ENCODE peak calls at places on chromosomes 4 and X, in six cellular contexts. One of them, this sample, is unnamed.

GRCh38 chrX:101906136-101906796 is 25.6 kb downstream of the ZMAT1 start:
- DNase-seq in ovary: no peak
- DNase-seq in A549: no peak
- DNase-seq in esophagus muscularis mucosa: no peak
- DNase-seq in sigmoid colon: no peak
- DNase-seq in tibial nerve: no peak
- DNase-seq in this sample: no peak

GRCh38 chrX:49172280-49172780 is 632 bp downstream of the PLP2 start:
- DNase-seq in tibial nerve: peak; percentile 55
- DNase-seq in A549: peak; percentile 72
- DNase-seq in sigmoid colon: peak; percentile 90
- DNase-seq in ovary: peak; percentile 69
- DNase-seq in esophagus muscularis mucosa: no peak
- DNase-seq in this sample: peak; percentile 85

GRCh38 chr4:158302076-158302866 is 92.0 kb downstream of the TMEM144 start:
- DNase-seq in sigmoid colon: no peak
- DNase-seq in ovary: no peak
- DNase-seq in A549: no peak
- DNase-seq in tibial nerve: no peak
- DNase-seq in esophagus muscularis mucosa: no peak
- DNase-seq in this sample: no peak

GRCh38 chr4:7815562-7815961 is 124.1 kb downstream of the AFAP1 start:
- DNase-seq in tibial nerve: no peak
- DNase-seq in ovary: no peak
- DNase-seq in A549: peak; percentile 30
- DNase-seq in sigmoid colon: peak; percentile 69
- DNase-seq in esophagus muscularis mucosa: no peak
- DNase-seq in this sample: no peak

GRCh38 chrX:101932249-101932570 is 383 bp upstream of the ZMAT1 start:
- DNase-seq in sigmoid colon: no peak
- DNase-seq in tibial nerve: no peak
- DNase-seq in esophagus muscularis mucosa: no peak
- DNase-seq in ovary: no peak
- DNase-seq in A549: no peak
- DNase-seq in this sample: no peak

GRCh38 chr4:176668324-176668723 is 124.4 kb downstream of the VEGFC start:
- DNase-seq in A549: no peak
- DNase-seq in sigmoid colon: no peak
- DNase-seq in esophagus muscularis mucosa: no peak
- DNase-seq in ovary: no peak
- DNase-seq in tibial nerve: no peak
- DNase-seq in this sample: no peak

GRCh38 chrX:13432776-13433605 is 113.1 kb upstream of the ATXN3L start:
- DNase-seq in ovary: no peak
- DNase-seq in esophagus muscularis mucosa: no peak
- DNase-seq in tibial nerve: no peak
- DNase-seq in sigmoid colon: no peak
- DNase-seq in A549: no peak
- DNase-seq in this sample: no peak

GRCh38 chrX:39477438-39478120 is 620.2 kb downstream of the BCOR start:
- DNase-seq in sigmoid colon: no peak
- DNase-seq in A549: no peak
- DNase-seq in tibial nerve: no peak
- DNase-seq in ovary: no peak
- DNase-seq in esophagus muscularis mucosa: no peak
- DNase-seq in this sample: peak; percentile 35

GRCh38 chr4:129926936-129927335 is 831.0 kb downstream of the C4orf33 start:
- DNase-seq in tibial nerve: no peak
- DNase-seq in esophagus muscularis mucosa: no peak
- DNase-seq in A549: no peak
- DNase-seq in ovary: no peak
- DNase-seq in sigmoid colon: no peak
- DNase-seq in this sample: no peak

GRCh38 chr4:126888968-126889367 is 743.8 kb upstream of the INTU start:
- DNase-seq in ovary: no peak
- DNase-seq in esophagus muscularis mucosa: no peak
- DNase-seq in A549: no peak
- DNase-seq in sigmoid colon: no peak
- DNase-seq in tibial nerve: no peak
- DNase-seq in this sample: no peak

GRCh38 chr4:74287164-74287563 is 21.1 kb upstream of the EPGN start:
- DNase-seq in A549: no peak
- DNase-seq in ovary: no peak
- DNase-seq in esophagus muscularis mucosa: no peak
- DNase-seq in sigmoid colon: no peak
- DNase-seq in tibial nerve: no peak
- DNase-seq in this sample: no peak

GRCh38 chrX:43870758-43871419 is 11.4 kb downstream of the MAOB start:
- DNase-seq in tibial nerve: no peak
- DNase-seq in esophagus muscularis mucosa: no peak
- DNase-seq in ovary: no peak
- DNase-seq in sigmoid colon: no peak
- DNase-seq in A549: no peak
- DNase-seq in this sample: no peak

GRCh38 chr4:68780232-68780631 is 35.6 kb upstream of the UGT2B10 start:
- DNase-seq in ovary: no peak
- DNase-seq in tibial nerve: no peak
- DNase-seq in esophagus muscularis mucosa: no peak
- DNase-seq in A549: no peak
- DNase-seq in sigmoid colon: no peak
- DNase-seq in this sample: no peak

GRCh38 chrX:137654481-137654880 is 88.6 kb downstream of the ZIC3 start:
- DNase-seq in A549: no peak
- DNase-seq in tibial nerve: no peak
- DNase-seq in ovary: no peak
- DNase-seq in esophagus muscularis mucosa: no peak
- DNase-seq in sigmoid colon: no peak
- DNase-seq in this sample: no peak

GRCh38 chr4:10033191-10033881 is 12.0 kb upstream of the SLC2A9 start:
- DNase-seq in sigmoid colon: peak; percentile 82
- DNase-seq in tibial nerve: no peak
- DNase-seq in ovary: no peak
- DNase-seq in esophagus muscularis mucosa: no peak
- DNase-seq in A549: no peak
- DNase-seq in this sample: no peak

GRCh38 chrX:11421816-11422528 is 128.8 kb downstream of the AMELX start:
- DNase-seq in tibial nerve: no peak
- DNase-seq in A549: no peak
- DNase-seq in esophagus muscularis mucosa: no peak
- DNase-seq in ovary: no peak
- DNase-seq in sigmoid colon: no peak
- DNase-seq in this sample: no peak

GRCh38 chrX:11423949-11424348 is 130.7 kb downstream of the AMELX start:
- DNase-seq in ovary: no peak
- DNase-seq in A549: no peak
- DNase-seq in tibial nerve: no peak
- DNase-seq in sigmoid colon: no peak
- DNase-seq in esophagus muscularis mucosa: no peak
- DNase-seq in this sample: no peak

GRCh38 chrX:11424903-11425674 is 131.9 kb downstream of the AMELX start:
- DNase-seq in esophagus muscularis mucosa: no peak
- DNase-seq in ovary: no peak
- DNase-seq in sigmoid colon: no peak
- DNase-seq in tibial nerve: no peak
- DNase-seq in A549: no peak
- DNase-seq in this sample: no peak

GRCh38 chrX:11422529-11422857 is 129.3 kb downstream of the AMELX start:
- DNase-seq in ovary: no peak
- DNase-seq in sigmoid colon: no peak
- DNase-seq in esophagus muscularis mucosa: no peak
- DNase-seq in tibial nerve: no peak
- DNase-seq in A549: no peak
- DNase-seq in this sample: no peak

DNA sequence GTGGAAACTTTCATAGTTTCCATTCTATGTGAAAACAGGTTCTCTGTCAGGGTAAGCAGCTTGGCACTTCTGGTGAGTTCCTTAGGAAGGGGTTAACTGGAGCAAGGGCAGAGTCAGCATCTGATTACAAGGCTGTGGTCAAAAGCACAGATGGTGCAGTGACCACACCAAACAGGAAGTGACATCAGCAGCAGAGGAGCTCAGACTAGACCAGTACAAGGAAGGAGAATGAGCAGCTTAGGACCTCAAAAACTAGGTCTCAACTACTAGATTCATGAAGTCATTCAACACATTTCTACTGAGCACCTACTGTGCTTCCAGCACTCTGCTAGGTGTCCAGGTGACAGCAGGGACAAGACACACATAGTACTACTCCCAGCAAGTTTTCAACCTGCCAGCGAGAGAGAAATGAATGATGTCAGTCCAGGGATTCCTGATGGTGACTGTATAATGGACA is 130.2 kb downstream of the AMELX start:
- DNase-seq in tibial nerve: no peak
- DNase-seq in sigmoid colon: no peak
- DNase-seq in esophagus muscularis mucosa: no peak
- DNase-seq in ovary: no peak
- DNase-seq in A549: peak; percentile 1
- DNase-seq in this sample: peak; percentile 35
- TF ChIP-seq EP300 in tibial nerve: no peak
- TF ChIP-seq EP300 in sigmoid colon: no peak
- TF ChIP-seq EP300 in esophagus muscularis mucosa: no peak
- TF ChIP-seq EP300 in ovary: no peak
- TF ChIP-seq EP300 in A549: no peak
- TF ChIP-seq EP300 in this sample: no peak

GRCh38 chr4:143362392-143363046 is 25.8 kb downstream of the GAB1 start:
- DNase-seq in sigmoid colon: no peak
- DNase-seq in tibial nerve: no peak
- DNase-seq in esophagus muscularis mucosa: no peak
- DNase-seq in A549: no peak
- DNase-seq in ovary: no peak
- DNase-seq in this sample: no peak
- H3K9me3 ChIP-seq in sigmoid colon: no peaks in the 10 kb centered on the region
- H3K9me3 ChIP-seq in tibial nerve: no peaks in the 10 kb centered on the region
- H3K9me3 ChIP-seq in esophagus muscularis mucosa: no peaks in the 10 kb centered on the region
- H3K9me3 ChIP-seq in A549: no peaks in the 10 kb centered on the region
- H3K9me3 ChIP-seq in ovary: no peaks in the 10 kb centered on the region
- H3K9me3 ChIP-seq in this sample: no peaks in the 10 kb centered on the region

GRCh38 chrX:154409222-154409871 is at the start of gene DNASE1L1:
- DNase-seq in ovary: no peak
- DNase-seq in sigmoid colon: peak; percentile 86
- DNase-seq in tibial nerve: peak; percentile 52
- DNase-seq in esophagus muscularis mucosa: no peak
- DNase-seq in A549: peak; percentile 91
- DNase-seq in this sample: peak; percentile 90

GRCh38 chrX:154411322-154411980 is at the start of gene TAFAZZIN:
- DNase-seq in sigmoid colon: peak; percentile 89
- DNase-seq in tibial nerve: peak; percentile 43
- DNase-seq in A549: peak; percentile 80
- DNase-seq in esophagus muscularis mucosa: no peak
- DNase-seq in ovary: peak; percentile 67
- DNase-seq in this sample: peak; percentile 84

GRCh38 chrX:154412468-154412867 is 1.1 kb downstream of the TAFAZZIN start:
- DNase-seq in sigmoid colon: no peak
- DNase-seq in A549: no peak
- DNase-seq in tibial nerve: no peak
- DNase-seq in esophagus muscularis mucosa: no peak
- DNase-seq in ovary: no peak
- DNase-seq in this sample: peak; percentile 54

GRCh38 chrX:154411981-154412340 is 622 bp downstream of the TAFAZZIN start:
- DNase-seq in sigmoid colon: peak; percentile 90
- DNase-seq in A549: peak; percentile 67
- DNase-seq in ovary: peak; percentile 72
- DNase-seq in esophagus muscularis mucosa: no peak
- DNase-seq in tibial nerve: peak; percentile 42
- DNase-seq in this sample: peak; percentile 76

DNA sequence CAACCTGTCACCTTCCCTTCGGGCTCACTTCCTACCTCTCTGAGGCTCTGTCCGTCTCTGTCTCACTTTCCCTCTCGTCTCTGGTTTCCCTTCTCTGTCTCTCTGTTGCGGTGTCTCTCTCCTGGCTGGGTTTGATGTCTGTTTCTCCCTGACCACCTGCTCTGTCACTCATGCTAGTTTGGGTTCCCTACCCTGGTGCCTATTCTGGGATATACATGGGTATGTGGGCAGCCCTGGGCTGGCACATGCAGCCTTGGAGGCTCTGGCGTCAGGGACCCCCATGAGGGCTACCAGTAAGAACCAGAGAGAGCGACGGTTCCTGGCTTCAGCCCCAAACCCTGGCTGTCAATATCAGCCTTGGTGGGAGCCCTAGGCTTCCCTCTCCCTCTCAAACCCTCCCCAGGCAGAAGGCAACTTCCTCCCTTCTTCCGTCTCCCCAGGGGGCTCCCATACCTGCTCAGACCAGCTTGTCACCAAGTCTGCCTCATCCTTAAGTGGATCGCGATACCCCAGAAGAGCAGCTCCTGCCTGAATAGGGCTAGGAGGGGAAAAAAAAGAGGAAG is 314 bp downstream of the DNASE1L1 start:
- DNase-seq in ovary: no peak
- DNase-seq in A549: no peak
- DNase-seq in sigmoid colon: no peak
- DNase-seq in tibial nerve: no peak
- DNase-seq in esophagus muscularis mucosa: no peak
- DNase-seq in this sample: no peak
- TF ChIP-seq POLR2A in ovary: no peak
- TF ChIP-seq POLR2A in A549: no peak
- TF ChIP-seq POLR2A in sigmoid colon: no peak
- TF ChIP-seq POLR2A in tibial nerve: no peak
- TF ChIP-seq POLR2A in esophagus muscularis mucosa: no peak
- TF ChIP-seq POLR2A in this sample: peak; percentile 24

GRCh38 chr4:6591305-6591704 is 16.3 kb downstream of the MAN2B2 start:
- DNase-seq in ovary: no peak
- DNase-seq in sigmoid colon: no peak
- DNase-seq in esophagus muscularis mucosa: no peak
- DNase-seq in A549: no peak
- DNase-seq in tibial nerve: no peak
- DNase-seq in this sample: no peak
- TF ChIP-seq EP300 in ovary: no peak
- TF ChIP-seq EP300 in sigmoid colon: no peak
- TF ChIP-seq EP300 in esophagus muscularis mucosa: no peak
- TF ChIP-seq EP300 in A549: no peak
- TF ChIP-seq EP300 in tibial nerve: no peak
- TF ChIP-seq EP300 in this sample: no peak

DNA sequence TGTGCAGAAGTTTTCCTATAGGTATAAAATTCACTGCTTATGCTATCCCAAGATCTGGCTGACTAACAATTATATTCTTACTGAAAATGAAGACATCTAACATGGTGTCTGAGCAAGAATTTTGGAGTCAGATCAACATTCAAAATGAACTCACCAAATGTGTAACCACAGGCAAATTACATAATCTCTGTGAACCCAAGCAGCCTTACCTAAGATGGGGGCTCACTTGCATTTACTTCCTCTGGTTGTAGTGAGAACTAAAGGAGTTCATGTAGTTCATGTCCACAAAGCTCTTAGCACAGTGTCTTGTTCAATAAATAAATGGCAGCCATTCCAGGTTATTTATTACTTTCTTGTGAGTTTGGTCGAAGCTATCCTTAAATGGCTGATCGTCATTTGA is 163.9 kb upstream of the LCORL start:
- DNase-seq in esophagus muscularis mucosa: no peak
- DNase-seq in tibial nerve: no peak
- DNase-seq in sigmoid colon: no peak
- DNase-seq in ovary: no peak
- DNase-seq in A549: no peak
- DNase-seq in this sample: no peak
- H3K9me3 ChIP-seq in esophagus muscularis mucosa: no peaks in the 10 kb centered on the region
- H3K9me3 ChIP-seq in tibial nerve: no peaks in the 10 kb centered on the region
- H3K9me3 ChIP-seq in sigmoid colon: no peaks in the 10 kb centered on the region
- H3K9me3 ChIP-seq in ovary: no peaks in the 10 kb centered on the region
- H3K9me3 ChIP-seq in A549: no peaks in the 10 kb centered on the region
- H3K9me3 ChIP-seq in this sample: no peaks in the 10 kb centered on the region

GRCh38 chrX:56994375-56995270 is 718 bp downstream of the SPIN3 start:
- DNase-seq in sigmoid colon: no peak
- DNase-seq in ovary: no peak
- DNase-seq in tibial nerve: no peak
- DNase-seq in esophagus muscularis mucosa: no peak
- DNase-seq in A549: no peak
- DNase-seq in this sample: no peak

GRCh38 chrX:56995271-56995994 is at the start of gene SPIN3:
- DNase-seq in ovary: peak; percentile 83
- DNase-seq in A549: peak; percentile 93
- DNase-seq in sigmoid colon: peak; percentile 89
- DNase-seq in esophagus muscularis mucosa: peak; percentile 92
- DNase-seq in tibial nerve: peak; percentile 66
- DNase-seq in this sample: peak; percentile 89
- TF ChIP-seq POLR2A in ovary: peak; percentile 13
- TF ChIP-seq POLR2A in A549: peak; percentile 93
- TF ChIP-seq POLR2A in sigmoid colon: peak; percentile 17
- TF ChIP-seq POLR2A in esophagus muscularis mucosa: no peak
- TF ChIP-seq POLR2A in tibial nerve: no peak
- TF ChIP-seq POLR2A in this sample: peak; percentile 43